ENCODE peak calls at places on chromosomes 7 and 10, in four cellular contexts. C, O, Z and W are unnamed samples.

GRCh38 chr10:126376956-126377355 is 11.3 kb downstream of the ADAM12 start:
- DNase-seq in C (peak; percentile 83), O (no peak), Z (peak; percentile 65), W (peak; percentile 9)

GRCh38 chr10:66455304-66455703 is 470.5 kb upstream of the LRRTM3 start:
- DNase-seq in C (peak; percentile 1), O (no peak), Z (no peak), W (no peak)

GRCh38 chr10:86960003-86960862 is 1.8 kb downstream of the SNCG start:
- DNase-seq in C (peak; percentile 67), O (no peak), Z (peak; percentile 84), W (no peak)

GRCh38 chr7:39154815-39155214 is 177.1 kb downstream of the POU6F2 start:
- DNase-seq in C (no peak), O (no peak), Z (no peak), W (no peak)

GRCh38 chr10:49334993-49335972 is 36.3 kb downstream of the C10orf71 start:
- DNase-seq in C (no peak), O (no peak), Z (no peak), W (no peak)

GRCh38 chr10:126458453-126458852 is 70.2 kb upstream of the ADAM12 start:
- DNase-seq in C (peak; percentile 74), O (no peak), Z (peak; percentile 56), W (no peak)

GRCh38 chr10:68303849-68304412 is 27.9 kb upstream of the HNRNPH3 start:
- DNase-seq in C (no peak), O (no peak), Z (no peak), W (no peak)

GRCh38 chr10:5679606-5680005 is 5.0 kb upstream of the TASOR2 start:
- DNase-seq in C (peak; percentile 47), O (no peak), Z (peak; percentile 74), W (no peak)

GRCh38 chr7:103636153-103636552 is 190.1 kb upstream of the SLC26A5 start:
- DNase-seq in C (peak; percentile 44), O (no peak), Z (peak; percentile 47), W (no peak)

GRCh38 chr10:49254556-49255318 is 44.2 kb upstream of the C10orf71 start:
- DNase-seq in C (no peak), O (no peak), Z (no peak), W (no peak)

GRCh38 chr10:133198206-133198605 is 31.8 kb upstream of the UTF1 start:
- DNase-seq in C (no peak), O (no peak), Z (no peak), W (no peak)

GRCh38 chr7:7969306-7970112 is 913 bp downstream of the GLCCI1 start:
- DNase-seq in C (peak; percentile 60), O (peak; percentile 22), Z (peak; percentile 63), W (no peak)

GRCh38 chr10:21944727-21945386 is 58.7 kb downstream of the DNAJC1 start:
- DNase-seq in C (no peak), O (no peak), Z (peak; percentile 17), W (no peak)